ENCODE peak calls at places on chromosome 20, in seven cellular contexts. One of them, this sample, is unnamed.

GRCh38 chr20:25036331-25036936 is 21.5 kb downstream of the ACSS1 start:
- DNase-seq in IMR-90: no peak
- DNase-seq in H9: no peak
- DNase-seq in CD8-positive, alpha-beta T cell: no peak
- DNase-seq in pancreas: no peak
- DNase-seq in psoas muscle: no peak
- DNase-seq in A549: no peak
- DNase-seq in this sample: no peak

GRCh38 chr20:56735087-56735642 is 106.1 kb downstream of the TFAP2C start:
- DNase-seq in IMR-90: no peak
- DNase-seq in H9: peak; percentile 51
- DNase-seq in CD8-positive, alpha-beta T cell: no peak
- DNase-seq in pancreas: no peak
- DNase-seq in psoas muscle: no peak
- DNase-seq in A549: no peak
- DNase-seq in this sample: no peak

GRCh38 chr20:4443016-4443415 is 278.7 kb upstream of the PRND start:
- DNase-seq in IMR-90: no peak
- DNase-seq in H9: no peak
- DNase-seq in CD8-positive, alpha-beta T cell: no peak
- DNase-seq in pancreas: no peak
- DNase-seq in psoas muscle: no peak
- DNase-seq in A549: no peak
- DNase-seq in this sample: no peak

GRCh38 chr20:53949319-53949839 is 121.0 kb downstream of the BCAS1 start:
- DNase-seq in IMR-90: peak; percentile 94
- DNase-seq in H9: no peak
- DNase-seq in CD8-positive, alpha-beta T cell: peak; percentile 89
- DNase-seq in pancreas: no peak
- DNase-seq in psoas muscle: no peak
- DNase-seq in A549: peak; percentile 16
- DNase-seq in this sample: no peak

GRCh38 chr20:9514461-9515210 is at the start of gene LAMP5:
- DNase-seq in IMR-90: peak; percentile 29
- DNase-seq in H9: peak; percentile 86
- DNase-seq in CD8-positive, alpha-beta T cell: no peak
- DNase-seq in pancreas: no peak
- DNase-seq in psoas muscle: no peak
- DNase-seq in A549: no peak
- DNase-seq in this sample: no peak

GRCh38 chr20:57223648-57224489 is 42.6 kb downstream of the BMP7 start:
- DNase-seq in IMR-90: no peak
- DNase-seq in H9: no peak
- DNase-seq in CD8-positive, alpha-beta T cell: no peak
- DNase-seq in pancreas: no peak
- DNase-seq in psoas muscle: peak; percentile 79
- DNase-seq in A549: no peak
- DNase-seq in this sample: no peak

GRCh38 chr20:19802492-19803158 is 44.6 kb downstream of the RIN2 start:
- DNase-seq in IMR-90: peak; percentile 39
- DNase-seq in H9: peak; percentile 47
- DNase-seq in CD8-positive, alpha-beta T cell: no peak
- DNase-seq in pancreas: peak; percentile 58
- DNase-seq in psoas muscle: no peak
- DNase-seq in A549: peak; percentile 76
- DNase-seq in this sample: no peak

GRCh38 chr20:24118781-24119175 is 130.2 kb upstream of the GGTLC1 start:
- DNase-seq in IMR-90: no peak
- DNase-seq in H9: no peak
- DNase-seq in CD8-positive, alpha-beta T cell: no peak
- DNase-seq in pancreas: no peak
- DNase-seq in psoas muscle: peak; percentile 51
- DNase-seq in A549: peak; percentile 13
- DNase-seq in this sample: peak; percentile 70

GRCh38 chr20:23869520-23869919 is 10.0 kb downstream of the CST5 start:
- DNase-seq in IMR-90: no peak
- DNase-seq in H9: no peak
- DNase-seq in CD8-positive, alpha-beta T cell: no peak
- DNase-seq in pancreas: no peak
- DNase-seq in psoas muscle: no peak
- DNase-seq in A549: no peak
- DNase-seq in this sample: no peak

GRCh38 chr20:58990651-58991445 is 9.8 kb downstream of the NELFCD start:
- DNase-seq in IMR-90: no peak
- DNase-seq in H9: no peak
- DNase-seq in CD8-positive, alpha-beta T cell: no peak
- DNase-seq in pancreas: no peak
- DNase-seq in psoas muscle: no peak
- DNase-seq in A549: no peak
- DNase-seq in this sample: no peak

GRCh38 chr20:34708621-34709043 is 4.5 kb downstream of the TP53INP2 start:
- DNase-seq in IMR-90: peak; percentile 16
- DNase-seq in H9: peak; percentile 64
- DNase-seq in CD8-positive, alpha-beta T cell: peak; percentile 64
- DNase-seq in pancreas: no peak
- DNase-seq in psoas muscle: peak; percentile 74
- DNase-seq in A549: peak; percentile 67
- DNase-seq in this sample: peak; percentile 70

GRCh38 chr20:21105429-21106170 is 558 bp downstream of the LINC00237 start:
- DNase-seq in IMR-90: no peak
- DNase-seq in H9: peak; percentile 52
- DNase-seq in CD8-positive, alpha-beta T cell: no peak
- DNase-seq in pancreas: no peak
- DNase-seq in psoas muscle: no peak
- DNase-seq in A549: no peak
- DNase-seq in this sample: no peak

GRCh38 chr20:44104807-44105517 is 82.0 kb downstream of the JPH2 start:
- DNase-seq in IMR-90: peak; percentile 84
- DNase-seq in H9: no peak
- DNase-seq in CD8-positive, alpha-beta T cell: no peak
- DNase-seq in pancreas: no peak
- DNase-seq in psoas muscle: no peak
- DNase-seq in A549: peak; percentile 37
- DNase-seq in this sample: peak; percentile 15

GRCh38 chr20:61210862-61211261 is 41.2 kb upstream of the CDH4 start:
- DNase-seq in IMR-90: no peak
- DNase-seq in H9: no peak
- DNase-seq in CD8-positive, alpha-beta T cell: no peak
- DNase-seq in pancreas: no peak
- DNase-seq in psoas muscle: no peak
- DNase-seq in A549: no peak
- DNase-seq in this sample: no peak

GRCh38 chr20:63206878-63207277 is 9.1 kb downstream of the YTHDF1 start:
- DNase-seq in IMR-90: peak; percentile 17
- DNase-seq in H9: no peak
- DNase-seq in CD8-positive, alpha-beta T cell: no peak
- DNase-seq in pancreas: no peak
- DNase-seq in psoas muscle: no peak
- DNase-seq in A549: no peak
- DNase-seq in this sample: no peak

GRCh38 chr20:37297066-37297736 is 7.7 kb downstream of the MANBAL start:
- DNase-seq in IMR-90: peak; percentile 84
- DNase-seq in H9: no peak
- DNase-seq in CD8-positive, alpha-beta T cell: no peak
- DNase-seq in pancreas: no peak
- DNase-seq in psoas muscle: no peak
- DNase-seq in A549: peak; percentile 37
- DNase-seq in this sample: peak; percentile 81

GRCh38 chr20:37302981-37303380 is 13.5 kb downstream of the MANBAL start:
- DNase-seq in IMR-90: no peak
- DNase-seq in H9: no peak
- DNase-seq in CD8-positive, alpha-beta T cell: no peak
- DNase-seq in pancreas: no peak
- DNase-seq in psoas muscle: no peak
- DNase-seq in A549: no peak
- DNase-seq in this sample: no peak

GRCh38 chr20:37301120-37301519 is 11.7 kb downstream of the MANBAL start:
- DNase-seq in IMR-90: no peak
- DNase-seq in H9: no peak
- DNase-seq in CD8-positive, alpha-beta T cell: no peak
- DNase-seq in pancreas: no peak
- DNase-seq in psoas muscle: no peak
- DNase-seq in A549: no peak
- DNase-seq in this sample: no peak

GRCh38 chr20:37298190-37298939 is 8.9 kb downstream of the MANBAL start:
- DNase-seq in IMR-90: peak; percentile 84
- DNase-seq in H9: no peak
- DNase-seq in CD8-positive, alpha-beta T cell: no peak
- DNase-seq in pancreas: no peak
- DNase-seq in psoas muscle: no peak
- DNase-seq in A549: peak; percentile 23
- DNase-seq in this sample: peak; percentile 37

GRCh38 chr20:37299718-37300529 is 10.5 kb downstream of the MANBAL start:
- DNase-seq in IMR-90: peak; percentile 65
- DNase-seq in H9: no peak
- DNase-seq in CD8-positive, alpha-beta T cell: no peak
- DNase-seq in pancreas: no peak
- DNase-seq in psoas muscle: no peak
- DNase-seq in A549: no peak
- DNase-seq in this sample: no peak
- H3K4me1 ChIP-seq in IMR-90: peaks cover 22% of the 10 kb centered on the region
- H3K4me1 ChIP-seq in H9: no peaks in the 10 kb centered on the region
- H3K4me1 ChIP-seq in CD8-positive, alpha-beta T cell: peaks cover 12% of the 10 kb centered on the region
- H3K4me1 ChIP-seq in pancreas: peaks cover 48% of the 10 kb centered on the region
- H3K4me1 ChIP-seq in psoas muscle: peaks cover 21% of the 10 kb centered on the region
- H3K4me1 ChIP-seq in A549: peaks cover 67% of the 10 kb centered on the region
- H3K4me1 ChIP-seq in this sample: peaks cover 12% of the 10 kb centered on the region

GRCh38 chr20:41135888-41136243 is 1.5 kb upstream of the PLCG1 start:
- DNase-seq in IMR-90: no peak
- DNase-seq in H9: no peak
- DNase-seq in CD8-positive, alpha-beta T cell: no peak
- DNase-seq in pancreas: no peak
- DNase-seq in psoas muscle: no peak
- DNase-seq in A549: no peak
- DNase-seq in this sample: no peak

GRCh38 chr20:41134362-41135186 is 2.8 kb upstream of the PLCG1 start:
- DNase-seq in IMR-90: no peak
- DNase-seq in H9: no peak
- DNase-seq in CD8-positive, alpha-beta T cell: no peak
- DNase-seq in pancreas: no peak
- DNase-seq in psoas muscle: no peak
- DNase-seq in A549: no peak
- DNase-seq in this sample: no peak

GRCh38 chr20:41136336-41136694 is 1.0 kb upstream of the PLCG1 start:
- DNase-seq in IMR-90: no peak
- DNase-seq in H9: no peak
- DNase-seq in CD8-positive, alpha-beta T cell: no peak
- DNase-seq in pancreas: no peak
- DNase-seq in psoas muscle: no peak
- DNase-seq in A549: no peak
- DNase-seq in this sample: no peak

GRCh38 chr20:41133709-41134361 is 3.5 kb upstream of the PLCG1 start:
- DNase-seq in IMR-90: peak; percentile 18
- DNase-seq in H9: no peak
- DNase-seq in CD8-positive, alpha-beta T cell: peak; percentile 69
- DNase-seq in pancreas: no peak
- DNase-seq in psoas muscle: no peak
- DNase-seq in A549: no peak
- DNase-seq in this sample: no peak

GRCh38 chr20:41135187-41135887 is 2.0 kb upstream of the PLCG1 start:
- DNase-seq in IMR-90: peak; percentile 14
- DNase-seq in H9: peak; percentile 81
- DNase-seq in CD8-positive, alpha-beta T cell: peak; percentile 66
- DNase-seq in pancreas: no peak
- DNase-seq in psoas muscle: no peak
- DNase-seq in A549: peak; percentile 44
- DNase-seq in this sample: no peak
- H3K4me1 ChIP-seq in IMR-90: peaks cover 10% of the 10 kb centered on the region
- H3K4me1 ChIP-seq in H9: peaks cover 14% of the 10 kb centered on the region
- H3K4me1 ChIP-seq in CD8-positive, alpha-beta T cell: peaks cover 42% of the 10 kb centered on the region
- H3K4me1 ChIP-seq in pancreas: peaks cover 3% of the 10 kb centered on the region
- H3K4me1 ChIP-seq in psoas muscle: peaks cover 34% of the 10 kb centered on the region
- H3K4me1 ChIP-seq in A549: peaks cover 7% of the 10 kb centered on the region
- H3K4me1 ChIP-seq in this sample: no peaks in the 10 kb centered on the region

DNA sequence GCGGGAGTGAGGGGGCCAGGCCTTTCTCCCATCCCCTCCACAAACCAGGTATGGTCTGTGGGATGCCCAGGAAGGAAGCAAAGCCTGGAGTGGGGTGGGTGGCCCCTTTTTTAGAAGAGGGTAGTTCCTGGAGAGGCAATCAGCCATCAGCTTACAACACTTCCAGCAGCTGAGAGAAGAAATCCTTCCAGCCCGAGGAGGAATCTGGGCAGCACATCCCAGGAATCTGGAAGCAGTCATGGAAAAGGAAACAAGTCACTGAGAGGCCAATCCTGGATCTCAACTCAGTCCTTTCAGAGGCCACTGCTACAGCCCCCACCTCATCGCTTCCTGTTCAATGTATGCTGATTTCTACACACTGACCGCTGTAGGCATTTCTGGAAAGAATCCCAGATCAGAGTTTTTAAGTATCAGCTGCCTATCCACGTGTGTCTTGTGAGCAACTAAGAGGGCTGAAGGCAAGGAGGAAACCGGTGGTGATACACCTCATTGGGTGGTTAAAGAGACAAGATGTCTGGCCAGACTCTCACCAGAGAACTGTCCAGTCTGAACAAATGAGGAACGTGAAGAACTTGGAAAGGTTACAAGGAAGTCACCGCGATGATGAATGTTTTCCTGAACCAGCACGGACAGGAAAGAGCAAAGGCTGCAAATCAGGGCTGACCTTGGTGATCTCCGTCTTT is 92.9 kb upstream of the SHLD1 start:
- DNase-seq in IMR-90: peak; percentile 99
- DNase-seq in H9: no peak
- DNase-seq in CD8-positive, alpha-beta T cell: no peak
- DNase-seq in pancreas: peak; percentile 38
- DNase-seq in psoas muscle: peak; percentile 51
- DNase-seq in A549: peak; percentile 97
- DNase-seq in this sample: peak; percentile 51
- H3K4me1 ChIP-seq in IMR-90: peaks cover 30% of the 10 kb centered on the region
- H3K4me1 ChIP-seq in H9: no peaks in the 10 kb centered on the region
- H3K4me1 ChIP-seq in CD8-positive, alpha-beta T cell: peaks cover 16% of the 10 kb centered on the region
- H3K4me1 ChIP-seq in pancreas: peaks cover 9% of the 10 kb centered on the region
- H3K4me1 ChIP-seq in psoas muscle: peaks cover 13% of the 10 kb centered on the region
- H3K4me1 ChIP-seq in A549: peaks cover 73% of the 10 kb centered on the region
- H3K4me1 ChIP-seq in this sample: peaks cover 5% of the 10 kb centered on the region

GRCh38 chr20:8155229-8155628 is 23.2 kb downstream of the PLCB1 start:
- DNase-seq in IMR-90: peak; percentile 71
- DNase-seq in H9: no peak
- DNase-seq in CD8-positive, alpha-beta T cell: no peak
- DNase-seq in pancreas: no peak
- DNase-seq in psoas muscle: no peak
- DNase-seq in A549: peak; percentile 75
- DNase-seq in this sample: no peak

GRCh38 chr20:8153281-8153908 is 21.3 kb downstream of the PLCB1 start:
- DNase-seq in IMR-90: peak; percentile 27
- DNase-seq in H9: no peak
- DNase-seq in CD8-positive, alpha-beta T cell: no peak
- DNase-seq in pancreas: no peak
- DNase-seq in psoas muscle: no peak
- DNase-seq in A549: no peak
- DNase-seq in this sample: no peak

GRCh38 chr20:8152847-8153246 is 20.8 kb downstream of the PLCB1 start:
- DNase-seq in IMR-90: no peak
- DNase-seq in H9: no peak
- DNase-seq in CD8-positive, alpha-beta T cell: no peak
- DNase-seq in pancreas: no peak
- DNase-seq in psoas muscle: no peak
- DNase-seq in A549: no peak
- DNase-seq in this sample: no peak

GRCh38 chr20:8155848-8156602 is 24.0 kb downstream of the PLCB1 start:
- DNase-seq in IMR-90: peak; percentile 22
- DNase-seq in H9: no peak
- DNase-seq in CD8-positive, alpha-beta T cell: no peak
- DNase-seq in pancreas: no peak
- DNase-seq in psoas muscle: peak; percentile 56
- DNase-seq in A549: peak; percentile 44
- DNase-seq in this sample: no peak

GRCh38 chr20:8154636-8155035 is 22.6 kb downstream of the PLCB1 start:
- DNase-seq in IMR-90: no peak
- DNase-seq in H9: no peak
- DNase-seq in CD8-positive, alpha-beta T cell: no peak
- DNase-seq in pancreas: no peak
- DNase-seq in psoas muscle: no peak
- DNase-seq in A549: no peak
- DNase-seq in this sample: no peak
- H3K4me1 ChIP-seq in IMR-90: peaks cover 9% of the 10 kb centered on the region
- H3K4me1 ChIP-seq in H9: no peaks in the 10 kb centered on the region
- H3K4me1 ChIP-seq in CD8-positive, alpha-beta T cell: peaks cover 52% of the 10 kb centered on the region
- H3K4me1 ChIP-seq in pancreas: peaks cover 31% of the 10 kb centered on the region
- H3K4me1 ChIP-seq in psoas muscle: peaks cover 57% of the 10 kb centered on the region
- H3K4me1 ChIP-seq in A549: peaks cover 35% of the 10 kb centered on the region
- H3K4me1 ChIP-seq in this sample: peaks cover 5% of the 10 kb centered on the region

This sample was measured in uterus.